ENCODE peak calls at places on chromosomes 5 and 9, in six cellular contexts. F is transverse colon, E is body of pancreas, Z is ovary, N is heart left ventricle, J is tibial nerve. D is an unnamed sample.

GRCh38 chr5:175738126-175738525 is 80.3 kb downstream of the HRH2 start:
- DNase-seq in Z (no peak), J (no peak), N (no peak), E (no peak), F (no peak), D (no peak)

GRCh38 chr9:131432597-131433301 is 38.9 kb downstream of the PRRC2B start:
- DNase-seq in J (no peak), N (no peak), F (no peak), Z (no peak), E (no peak), D (no peak)

GRCh38 chr9:84788803-84789462 is 119.4 kb downstream of the NTRK2 start:
- DNase-seq in N (no peak), Z (no peak), J (no peak), F (no peak), E (no peak), D (peak; percentile 31)

GRCh38 chr9:117325789-117326185 is 89.1 kb downstream of the ASTN2 start:
- DNase-seq in N (no peak), E (no peak), F (no peak), Z (no peak), J (no peak), D (no peak)

GRCh38 chr5:149030392-149030791 is 32.5 kb downstream of the SH3TC2 start:
- DNase-seq in E (no peak), J (no peak), N (no peak), F (no peak), Z (no peak), D (no peak)

GRCh38 chr5:173328896-173329369 is 719 bp upstream of the STC2 start:
- DNase-seq in E (peak; percentile 52), Z (no peak), N (no peak), J (no peak), F (no peak), D (no peak)

GRCh38 chr9:77807295-77807694 is 159.2 kb upstream of the GNA14 start:
- DNase-seq in J (no peak), F (no peak), E (no peak), N (no peak), Z (no peak), D (no peak)

GRCh38 chr9:108074900-108075299 is 585.3 kb upstream of the KLF4 start:
- DNase-seq in J (no peak), E (no peak), F (no peak), N (no peak), Z (no peak), D (no peak)

GRCh38 chr9:4508907-4509589 is 18.8 kb downstream of the SLC1A1 start:
- DNase-seq in E (no peak), F (no peak), N (no peak), Z (no peak), J (no peak), D (no peak)

GRCh38 chr5:156783092-156783491 is 67.0 kb upstream of the PPP1R2B start:
- DNase-seq in J (no peak), F (no peak), E (no peak), N (no peak), Z (no peak), D (no peak)

GRCh38 chr9:33463151-33463550 is 10.6 kb downstream of the NOL6 start:
- DNase-seq in E (no peak), N (no peak), Z (no peak), J (no peak), F (no peak), D (no peak)

GRCh38 chr5:14143843-14144585 is 872 bp downstream of the TRIO start:
- DNase-seq in E (peak; percentile 37), J (no peak), N (peak; percentile 61), F (peak; percentile 51), Z (peak; percentile 72), D (peak; percentile 92)

GRCh38 chr5:159010611-159011497 is 88.9 kb downstream of the EBF1 start:
- DNase-seq in E (no peak), N (peak; percentile 54), Z (no peak), F (no peak), J (no peak), D (no peak)

GRCh38 chr5:62647241-62647640 is 68.6 kb downstream of the LRRC70 start:
- DNase-seq in F (no peak), J (no peak), E (no peak), N (no peak), Z (no peak), D (no peak)

GRCh38 chr5:159316519-159317383 is 13.5 kb downstream of the IL12B start:
- DNase-seq in N (peak; percentile 31), E (peak; percentile 27), J (peak; percentile 23), F (peak; percentile 41), Z (no peak), D (no peak)

GRCh38 chr9:23643656-23644258 is 182.3 kb downstream of the ELAVL2 start:
- DNase-seq in Z (no peak), N (no peak), J (no peak), E (no peak), F (no peak), D (no peak)

GRCh38 chr9:16138961-16139441 is 586.2 kb downstream of the CCDC171 start:
- DNase-seq in J (peak; percentile 63), E (no peak), N (peak; percentile 77), F (no peak), Z (no peak), D (no peak)

GRCh38 chr5:37776826-37777225 is 63.0 kb downstream of the GDNF start:
- DNase-seq in Z (no peak), J (no peak), F (peak; percentile 29), N (no peak), E (no peak), D (peak; percentile 28)

GRCh38 chr5:179273074-179273435 is 72.2 kb downstream of the ADAMTS2 start:
- DNase-seq in F (no peak), J (no peak), Z (no peak), N (no peak), E (no peak), D (peak; percentile 66)

GRCh38 chr5:179272326-179273073 is 72.8 kb downstream of the ADAMTS2 start:
- DNase-seq in N (no peak), J (no peak), E (no peak), Z (peak; percentile 54), F (no peak), D (peak; percentile 10)

GRCh38 chr5:179270581-179271300 is 74.5 kb downstream of the ADAMTS2 start:
- DNase-seq in J (no peak), E (no peak), F (peak; percentile 9), N (no peak), Z (peak; percentile 88), D (peak; percentile 24)

GRCh38 chr5:179271301-179271650 is 74.0 kb downstream of the ADAMTS2 start:
- DNase-seq in J (no peak), N (no peak), Z (no peak), E (no peak), F (no peak), D (no peak)

DNA sequence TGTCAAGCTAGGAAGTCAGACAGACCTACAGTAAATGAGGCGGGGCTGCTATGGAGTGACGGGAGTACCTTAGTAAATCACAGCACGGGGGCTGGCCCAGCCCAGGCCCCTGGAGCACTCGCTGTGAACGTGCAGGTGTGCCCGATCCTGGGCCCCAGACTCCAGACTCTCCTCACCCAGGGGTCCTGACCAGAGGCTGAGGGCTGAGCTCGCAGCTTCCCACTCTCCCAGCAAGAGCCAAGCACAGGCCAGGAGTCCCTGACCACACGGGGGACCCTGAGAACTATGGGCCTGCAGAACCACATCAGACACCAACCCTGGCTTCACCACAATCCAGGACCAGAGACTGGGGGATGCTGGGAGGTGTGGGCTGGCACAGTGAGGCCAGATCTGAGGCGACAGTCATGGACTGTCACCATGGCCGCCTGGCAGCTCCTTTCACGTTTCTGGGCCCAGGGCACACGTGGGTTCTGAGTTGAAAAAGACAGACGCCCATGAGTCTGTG is 73.4 kb downstream of the ADAMTS2 start:
- DNase-seq in N (no peak), E (no peak), F (no peak), J (no peak), Z (peak; percentile 44), D (peak; percentile 19)
- H3K4me1 ChIP-seq in N (peaks cover 12% of the 10 kb centered on the region), E (no peaks in the 10 kb centered on the region), F (no peaks in the 10 kb centered on the region), J (peaks cover 44% of the 10 kb centered on the region), Z (peaks cover 71% of the 10 kb centered on the region), D (peaks cover 6% of the 10 kb centered on the region)

GRCh38 chr9:70563010-70563409 is 148.6 kb upstream of the KLF9 start:
- DNase-seq in F (no peak), Z (no peak), N (no peak), E (no peak), J (no peak), D (no peak)
- H3K27ac ChIP-seq in F (peak overlapping the region; percentile 72), Z (no peak overlapping the region), N (no peak overlapping the region), E (peak overlapping the region; percentile 74), J (peak overlapping the region; percentile 29), D (peak overlapping the region; percentile 66)

GRCh38 chr5:59039296-59040006 is 456.6 kb downstream of the RAB3C start:
- DNase-seq in Z (peak; percentile 55), J (peak; percentile 52), F (peak; percentile 81), N (peak; percentile 84), E (peak; percentile 53), D (peak; percentile 97)
- TF ChIP-seq POLR2A in Z (no peak), J (peak; percentile 9), F (peak; percentile 67), N (no peak), E (peak; percentile 62), D (no peak)

GRCh38 chr9:27168951-27169350 is 59.9 kb downstream of the TEK start:
- DNase-seq in Z (no peak), E (no peak), J (no peak), F (no peak), N (no peak), D (no peak)

GRCh38 chr9:27165670-27166069 is 56.6 kb downstream of the TEK start:
- DNase-seq in F (no peak), E (no peak), N (no peak), J (no peak), Z (no peak), D (no peak)

GRCh38 chr9:27168496-27168895 is 59.5 kb downstream of the TEK start:
- DNase-seq in J (no peak), F (no peak), E (no peak), N (no peak), Z (no peak), D (no peak)

GRCh38 chr9:27162045-27162444 is 53.0 kb downstream of the TEK start:
- DNase-seq in E (no peak), N (no peak), F (no peak), J (no peak), Z (no peak), D (no peak)

DNA sequence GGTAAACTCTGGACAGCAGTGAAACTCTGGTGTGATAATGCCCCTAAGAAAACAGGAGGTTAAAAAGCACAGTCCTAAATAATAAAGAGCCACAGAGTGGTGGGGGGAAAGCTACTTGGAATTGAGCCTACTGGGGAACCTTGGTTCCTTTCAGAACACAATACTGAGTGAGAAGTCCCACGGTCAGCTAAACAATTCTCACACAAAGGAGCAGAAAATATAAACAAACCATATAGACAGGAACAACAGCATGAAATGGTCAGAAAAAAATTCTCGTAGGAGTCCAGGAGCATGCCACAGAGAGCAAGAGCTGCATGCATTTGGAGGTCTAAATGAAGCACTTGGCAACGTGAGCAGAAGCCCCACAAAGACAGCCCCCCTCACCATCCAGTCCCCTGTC is 56.0 kb downstream of the TEK start:
- DNase-seq in E (no peak), Z (no peak), J (no peak), F (no peak), N (no peak), D (no peak)
- H3K4me1 ChIP-seq in E (no peaks in the 10 kb centered on the region), Z (no peaks in the 10 kb centered on the region), J (no peaks in the 10 kb centered on the region), F (peaks cover 6% of the 10 kb centered on the region), N (no peaks in the 10 kb centered on the region), D (peaks cover 4% of the 10 kb centered on the region)

D was measured in upper lobe of left lung.